ENCODE peak calls at places on chromosomes 11 and 22, in four cellular contexts. T is GM12878, Y is H1, G is HepG2. U is an unnamed sample.

GRCh38 chr11:84019576-84020194 is 733.5 kb upstream of the CCDC90B start:
- DNase-seq in T (no peak), Y (no peak), G (no peak), U (no peak)

GRCh38 chr11:13721760-13722159 is 53.3 kb downstream of the FAR1 start:
- DNase-seq in T (no peak), Y (no peak), G (no peak), U (no peak)

GRCh38 chr11:65077466-65077865 is 6.4 kb downstream of the CDCA5 start:
- DNase-seq in T (no peak), Y (no peak), G (no peak), U (no peak)

GRCh38 chr22:31248138-31248745 is 36.1 kb downstream of the LIMK2 start:
- DNase-seq in T (no peak), Y (peak), G (no peak), U (peak)

GRCh38 chr11:132772712-132773545 is 759.4 kb downstream of the OPCML start:
- DNase-seq in T (no peak), Y (no peak), G (no peak), U (no peak)

GRCh38 chr11:72814831-72815618 is 814 bp downstream of the ATG16L2 start:
- DNase-seq in T (no peak), Y (no peak), G (peak), U (peak)

GRCh38 chr22:49358041-49358440 is 469.6 kb downstream of the BRD1 start:
- DNase-seq in T (no peak), Y (no peak), G (no peak), U (no peak)

GRCh38 chr11:32032478-32032877 is 58.4 kb upstream of the RCN1 start:
- DNase-seq in T (peak), Y (no peak), G (no peak), U (no peak)

GRCh38 chr11:45262900-45263299 is 23.2 kb downstream of the SYT13 start:
- DNase-seq in T (no peak), Y (no peak), G (no peak), U (no peak)

GRCh38 chr11:45265963-45266692 is 20.0 kb downstream of the SYT13 start:
- DNase-seq in T (no peak), Y (no peak), G (no peak), U (no peak)

GRCh38 chr11:45263773-45264172 is 22.4 kb downstream of the SYT13 start:
- DNase-seq in T (no peak), Y (no peak), G (no peak), U (no peak)

GRCh38 chr11:45266693-45267451 is 19.3 kb downstream of the SYT13 start:
- DNase-seq in T (no peak), Y (no peak), G (peak), U (peak)

GRCh38 chr11:45264839-45265515 is 21.2 kb downstream of the SYT13 start:
- DNase-seq in T (no peak), Y (no peak), G (peak), U (no peak)
- TF ChIP-seq SP1 in T (no peak), Y (no peak), G (no peak), U (no peak)

GRCh38 chr11:61689164-61689496 is 8.9 kb downstream of the DAGLA start:
- DNase-seq in T (no peak), Y (no peak), G (no peak), U (no peak)

GRCh38 chr11:61690706-61691377 is 10.7 kb downstream of the DAGLA start:
- DNase-seq in T (no peak), Y (no peak), G (no peak), U (no peak)

GRCh38 chr11:61687420-61687819 is 7.2 kb downstream of the DAGLA start:
- DNase-seq in T (no peak), Y (no peak), G (no peak), U (no peak)

GRCh38 chr11:61686469-61686868 is 6.3 kb downstream of the DAGLA start:
- DNase-seq in T (no peak), Y (no peak), G (no peak), U (no peak)

GRCh38 chr11:61688368-61689163 is 8.4 kb downstream of the DAGLA start:
- DNase-seq in T (no peak), Y (no peak), G (no peak), U (no peak)
- TF ChIP-seq SUZ12 in T (no peak), Y (no peak), G (no peak), U (no peak)

GRCh38 chr11:69062873-69063665 is 14.3 kb downstream of the TPCN2 start:
- DNase-seq in T (no peak), Y (no peak), G (no peak), U (no peak)

GRCh38 chr11:69064394-69064957 is 15.7 kb downstream of the TPCN2 start:
- DNase-seq in T (no peak), Y (no peak), G (no peak), U (no peak)

GRCh38 chr11:69065136-69065710 is 16.5 kb downstream of the TPCN2 start:
- DNase-seq in T (no peak), Y (no peak), G (no peak), U (no peak)

GRCh38 chr11:69062169-69062855 is 13.6 kb downstream of the TPCN2 start:
- DNase-seq in T (no peak), Y (no peak), G (no peak), U (no peak)

DNA sequence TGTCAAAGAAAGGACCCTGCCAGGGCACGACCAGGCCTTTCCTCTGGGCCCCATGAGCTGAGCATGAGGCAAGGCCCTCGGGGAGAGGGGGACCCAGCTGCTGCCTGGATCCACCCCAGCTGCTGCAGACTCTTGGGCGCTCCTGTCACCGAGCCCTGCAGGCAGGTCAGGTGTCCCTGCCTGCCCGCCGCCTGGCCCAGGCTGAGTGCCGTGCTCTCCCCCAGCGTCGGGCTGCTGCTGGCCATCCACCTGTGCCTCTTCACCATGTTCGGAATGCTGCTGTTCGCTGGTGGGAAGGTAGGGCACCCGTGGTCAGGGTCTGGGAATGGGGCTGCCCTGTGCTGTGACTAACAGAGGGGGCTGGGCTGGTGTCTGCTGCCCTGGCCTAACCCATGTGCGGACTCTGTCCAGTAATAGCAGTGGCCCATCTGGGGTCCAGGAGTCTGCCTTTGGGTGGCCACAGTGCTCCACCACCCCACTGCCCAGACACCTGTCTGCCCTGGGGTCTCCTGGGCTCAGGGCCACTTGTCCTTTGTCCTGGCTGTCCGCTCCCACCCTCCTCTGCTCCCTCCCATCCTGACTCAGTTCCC is 15.0 kb downstream of the TPCN2 start:
- DNase-seq in T (no peak), Y (no peak), G (no peak), U (no peak)
- TF ChIP-seq SP1 in T (no peak), Y (no peak), G (no peak), U (no peak)

GRCh38 chr22:20771918-20772625 is 1.8 kb upstream of the SERPIND1 start:
- DNase-seq in T (no peak), Y (no peak), G (peak), U (no peak)
- TF ChIP-seq SUZ12 in T (no peak), Y (no peak), G (no peak), U (no peak)

U was measured in HEK293T.